ENCODE peak calls at places on chromosomes 16 and 17, in nine cellular contexts. L, K, E, Z, T, D, R, Q and X are unnamed samples.

GRCh38 chr16:73064996-73065349 is 17.0 kb upstream of the ZFHX3 start:
- DNase-seq in K (no peak), Z (no peak), R (peak; percentile 62), T (no peak), D (no peak), L (no peak), Q (no peak), E (no peak), X (no peak)

GRCh38 chr16:57091990-57092785 is at the start of gene CPNE2:
- DNase-seq in L (peak; percentile 64), T (peak; percentile 54), D (peak; percentile 31), K (peak; percentile 78), E (peak; percentile 69), Q (peak; percentile 68), R (peak; percentile 80), Z (peak; percentile 59), X (peak; percentile 78)

GRCh38 chr17:50596191-50597037 is 35.9 kb downstream of the CACNA1G start:
- DNase-seq in Q (no peak), L (no peak), T (no peak), R (no peak), E (no peak), K (no peak), D (no peak), Z (no peak), X (no peak)

GRCh38 chr17:49509588-49509917 is 14.5 kb downstream of the NGFR start:
- DNase-seq in D (no peak), R (no peak), T (no peak), Q (no peak), L (no peak), Z (no peak), E (no peak), K (no peak), X (no peak)

GRCh38 chr16:5551909-5552308 is 454.3 kb upstream of the EEF2KMT start:
- DNase-seq in R (no peak), Z (no peak), L (no peak), D (no peak), E (no peak), K (no peak), Q (no peak), T (no peak), X (no peak)

GRCh38 chr16:67150833-67151396 is at the start of gene B3GNT9:
- DNase-seq in Q (peak; percentile 79), Z (peak; percentile 67), D (no peak), L (no peak), E (peak; percentile 79), R (peak; percentile 78), T (peak; percentile 57), K (peak; percentile 47), X (no peak)

GRCh38 chr17:10116267-10116666 is 82.1 kb downstream of the GAS7 start:
- DNase-seq in L (no peak), K (no peak), Q (no peak), R (no peak), Z (no peak), E (no peak), D (no peak), T (no peak), X (no peak)

GRCh38 chr16:89519881-89520280 is 11.7 kb downstream of the SPG7 start:
- DNase-seq in E (no peak), Z (no peak), R (no peak), Q (no peak), L (no peak), T (no peak), K (no peak), D (no peak), X (no peak)

GRCh38 chr17:43714338-43715149 is 44.0 kb downstream of the SOST start:
- DNase-seq in D (no peak), E (no peak), R (no peak), Z (no peak), T (no peak), K (peak; percentile 49), L (no peak), Q (no peak), X (no peak)

GRCh38 chr16:17850626-17851265 is 380.0 kb upstream of the XYLT1 start:
- DNase-seq in Q (no peak), E (no peak), L (no peak), R (no peak), D (no peak), K (no peak), Z (no peak), T (no peak), X (no peak)

GRCh38 chr17:58279736-58280479 is 827 bp downstream of the MPO start:
- DNase-seq in Z (no peak), Q (no peak), R (no peak), E (no peak), K (no peak), D (no peak), L (no peak), T (no peak), X (no peak)

GRCh38 chr17:41098042-41098441 is at the start of gene KRTAP4-8:
- DNase-seq in R (no peak), E (no peak), Z (no peak), Q (no peak), D (no peak), L (no peak), K (no peak), T (no peak), X (no peak)

GRCh38 chr17:81422776-81423697 is 27.8 kb downstream of the BAHCC1 start:
- DNase-seq in Q (no peak), K (peak; percentile 93), R (peak; percentile 86), T (no peak), L (peak; percentile 82), Z (peak; percentile 74), E (no peak), D (no peak), X (peak; percentile 97)

GRCh38 chr17:78344666-78345065 is 15.2 kb downstream of the SOCS3 start:
- DNase-seq in K (no peak), Z (no peak), Q (no peak), D (no peak), T (no peak), E (no peak), R (no peak), L (no peak), X (no peak)

GRCh38 chr17:45784583-45785372 is 658 bp downstream of the CRHR1 start:
- DNase-seq in R (peak; percentile 62), T (peak; percentile 35), D (no peak), E (peak; percentile 52), Z (peak; percentile 49), K (peak; percentile 11), Q (peak; percentile 73), L (no peak), X (no peak)

GRCh38 chr16:75987323-75987722 is 261.0 kb upstream of the CPHXL start:
- DNase-seq in Z (no peak), R (no peak), K (no peak), E (no peak), T (no peak), D (no peak), Q (no peak), L (no peak), X (no peak)

GRCh38 chr16:2468142-2468724 is 2.9 kb upstream of the NTN3 start:
- DNase-seq in K (peak; percentile 44), Z (no peak), E (no peak), L (peak; percentile 25), Q (no peak), T (no peak), D (no peak), R (no peak), X (no peak)

GRCh38 chr17:72517413-72518237 is 396.8 kb downstream of the SOX9 start:
- DNase-seq in Z (peak; percentile 42), D (no peak), T (no peak), K (no peak), R (no peak), E (no peak), Q (no peak), L (no peak), X (no peak)

GRCh38 chr16:72094266-72094610 is 591 bp downstream of the DHX38 start:
- DNase-seq in K (peak; percentile 25), Z (no peak), E (no peak), L (no peak), T (no peak), Q (peak; percentile 78), D (no peak), R (no peak), X (no peak)

GRCh38 chr16:55368205-55368604 is 44.2 kb downstream of the IRX6 start:
- DNase-seq in R (no peak), K (no peak), L (no peak), Z (no peak), D (no peak), E (no peak), T (no peak), Q (no peak), X (no peak)

GRCh38 chr17:83179378-83179777 is 100.0 kb downstream of the METRNL start:
- DNase-seq in D (no peak), Z (no peak), E (no peak), T (no peak), K (no peak), L (no peak), R (no peak), Q (peak; percentile 24), X (peak; percentile 57)

GRCh38 chr17:1553354-1554266 is 9.0 kb downstream of the PITPNA start:
- DNase-seq in K (no peak), E (no peak), Z (no peak), Q (no peak), D (no peak), L (no peak), T (no peak), R (no peak), X (no peak)

GRCh38 chr16:4850211-4850610 is 2.9 kb downstream of the UBN1 start:
- DNase-seq in Q (no peak), K (no peak), Z (no peak), L (no peak), R (no peak), E (no peak), T (no peak), D (no peak), X (no peak)

GRCh38 chr16:73062640-73063283 is 14.8 kb upstream of the ZFHX3 start:
- DNase-seq in Q (no peak), Z (no peak), R (no peak), T (no peak), L (no peak), E (no peak), D (no peak), K (no peak), X (no peak)

GRCh38 chr16:28585674-28586073 is 11.2 kb downstream of the SULT1A2 start:
- DNase-seq in L (no peak), R (no peak), D (no peak), T (no peak), K (no peak), E (no peak), Q (no peak), Z (peak; percentile 77), X (no peak)

GRCh38 chr16:57537194-57537505 is 779 bp upstream of the CCDC102A start:
- DNase-seq in L (no peak), R (no peak), Q (no peak), Z (no peak), D (no peak), K (no peak), E (no peak), T (no peak), X (no peak)

GRCh38 chr17:76273923-76274558 is 8.9 kb downstream of the UBALD2 start:
- DNase-seq in Q (no peak), E (no peak), L (no peak), Z (no peak), D (no peak), T (no peak), R (no peak), K (no peak), X (no peak)

GRCh38 chr17:27846042-27846655 is 45.8 kb upstream of the NOS2 start:
- DNase-seq in D (no peak), E (no peak), L (no peak), R (no peak), T (no peak), K (no peak), Z (no peak), Q (peak; percentile 64), X (no peak)

GRCh38 chr17:70184770-70185169 is 15.4 kb downstream of the KCNJ2 start:
- DNase-seq in E (no peak), T (no peak), R (no peak), Z (no peak), L (no peak), K (no peak), Q (no peak), D (no peak), X (no peak)

GRCh38 chr17:35161281-35161761 is 13.7 kb downstream of the UNC45B start:
- DNase-seq in T (no peak), E (no peak), L (no peak), R (no peak), K (no peak), Q (peak; percentile 61), Z (no peak), D (no peak), X (no peak)

GRCh38 chr17:71959129-71959528 is 161.7 kb upstream of the SOX9 start:
- DNase-seq in K (peak; percentile 25), T (peak; percentile 10), D (no peak), E (no peak), L (peak; percentile 26), Q (no peak), R (no peak), Z (no peak), X (no peak)